ENCODE peak calls at places on chromosomes 16 and 17, in eight cellular contexts. One of them, this sample, is unnamed.
A peak's percentile ranks its signal among the peaks of the same experiment; 100 is the strongest.

GRCh38 chr17:39632153-39632941 is 4.6 kb upstream of the STARD3 start:
- DNase-seq in astrocyte of the cerebellum: no peak
- DNase-seq in type B pancreatic cell: no peak
- DNase-seq in omental fat pad: no peak
- DNase-seq in prostate gland: peak; percentile 88
- DNase-seq in fibroblast of the aortic adventitia: no peak
- DNase-seq in AG09309: no peak
- DNase-seq in HCT116: peak; percentile 80
- DNase-seq in this sample: no peak

GRCh38 chr17:3710951-3711383 is 12.7 kb upstream of the HASPIN start:
- DNase-seq in astrocyte of the cerebellum: no peak
- DNase-seq in type B pancreatic cell: no peak
- DNase-seq in omental fat pad: no peak
- DNase-seq in prostate gland: no peak
- DNase-seq in fibroblast of the aortic adventitia: peak; percentile 26
- DNase-seq in AG09309: no peak
- DNase-seq in HCT116: no peak
- DNase-seq in this sample: no peak

GRCh38 chr16:63618896-63619295 is 1503.0 kb downstream of the CDH11 start:
- DNase-seq in astrocyte of the cerebellum: no peak
- DNase-seq in type B pancreatic cell: no peak
- DNase-seq in omental fat pad: no peak
- DNase-seq in prostate gland: no peak
- DNase-seq in fibroblast of the aortic adventitia: no peak
- DNase-seq in AG09309: no peak
- DNase-seq in HCT116: no peak
- DNase-seq in this sample: no peak

GRCh38 chr17:7063518-7064094 is 16.4 kb downstream of the CLEC10A start:
- DNase-seq in astrocyte of the cerebellum: no peak
- DNase-seq in type B pancreatic cell: no peak
- DNase-seq in omental fat pad: no peak
- DNase-seq in prostate gland: no peak
- DNase-seq in fibroblast of the aortic adventitia: peak; percentile 28
- DNase-seq in AG09309: no peak
- DNase-seq in HCT116: no peak
- DNase-seq in this sample: no peak

GRCh38 chr17:33944412-33944811 is 310.7 kb upstream of the CCL2 start:
- DNase-seq in astrocyte of the cerebellum: no peak
- DNase-seq in type B pancreatic cell: no peak
- DNase-seq in omental fat pad: no peak
- DNase-seq in prostate gland: no peak
- DNase-seq in fibroblast of the aortic adventitia: no peak
- DNase-seq in AG09309: no peak
- DNase-seq in HCT116: no peak
- DNase-seq in this sample: no peak

GRCh38 chr17:50203589-50204345 is 2.3 kb upstream of the COL1A1 start:
- DNase-seq in astrocyte of the cerebellum: no peak
- DNase-seq in type B pancreatic cell: no peak
- DNase-seq in omental fat pad: no peak
- DNase-seq in prostate gland: no peak
- DNase-seq in fibroblast of the aortic adventitia: peak; percentile 98
- DNase-seq in AG09309: peak; percentile 99
- DNase-seq in HCT116: no peak
- DNase-seq in this sample: no peak

GRCh38 chr17:35132816-35133550 is 9.1 kb downstream of the NLE1 start:
- DNase-seq in astrocyte of the cerebellum: no peak
- DNase-seq in type B pancreatic cell: no peak
- DNase-seq in omental fat pad: no peak
- DNase-seq in prostate gland: no peak
- DNase-seq in fibroblast of the aortic adventitia: no peak
- DNase-seq in AG09309: no peak
- DNase-seq in HCT116: no peak
- DNase-seq in this sample: no peak

GRCh38 chr16:57711-58110 is 4.1 kb downstream of the SNRNP25 start:
- DNase-seq in astrocyte of the cerebellum: no peak
- DNase-seq in type B pancreatic cell: no peak
- DNase-seq in omental fat pad: no peak
- DNase-seq in prostate gland: no peak
- DNase-seq in fibroblast of the aortic adventitia: peak; percentile 54
- DNase-seq in AG09309: no peak
- DNase-seq in HCT116: no peak
- DNase-seq in this sample: no peak

GRCh38 chr17:68383443-68384321 is 73.6 kb downstream of the WIPI1 start:
- DNase-seq in astrocyte of the cerebellum: peak; percentile 84
- DNase-seq in type B pancreatic cell: no peak
- DNase-seq in omental fat pad: no peak
- DNase-seq in prostate gland: no peak
- DNase-seq in fibroblast of the aortic adventitia: peak; percentile 56
- DNase-seq in AG09309: peak; percentile 80
- DNase-seq in HCT116: peak; percentile 86
- DNase-seq in this sample: peak; percentile 26

GRCh38 chr17:4357671-4358070 is 8.8 kb downstream of the UBE2G1 start:
- DNase-seq in astrocyte of the cerebellum: no peak
- DNase-seq in type B pancreatic cell: no peak
- DNase-seq in omental fat pad: no peak
- DNase-seq in prostate gland: no peak
- DNase-seq in fibroblast of the aortic adventitia: no peak
- DNase-seq in AG09309: no peak
- DNase-seq in HCT116: no peak
- DNase-seq in this sample: no peak

GRCh38 chr16:86424413-86424812 is 85.9 kb upstream of the FOXF1 start:
- DNase-seq in astrocyte of the cerebellum: no peak
- DNase-seq in type B pancreatic cell: no peak
- DNase-seq in omental fat pad: no peak
- DNase-seq in prostate gland: no peak
- DNase-seq in fibroblast of the aortic adventitia: peak; percentile 35
- DNase-seq in AG09309: no peak
- DNase-seq in HCT116: no peak
- DNase-seq in this sample: no peak

GRCh38 chr16:55328611-55329569 is 4.9 kb downstream of the IRX6 start:
- DNase-seq in astrocyte of the cerebellum: no peak
- DNase-seq in type B pancreatic cell: no peak
- DNase-seq in omental fat pad: no peak
- DNase-seq in prostate gland: no peak
- DNase-seq in fibroblast of the aortic adventitia: no peak
- DNase-seq in AG09309: no peak
- DNase-seq in HCT116: no peak
- DNase-seq in this sample: no peak

GRCh38 chr16:85327731-85328664 is 215.7 kb upstream of the CIBAR2 start:
- DNase-seq in astrocyte of the cerebellum: peak; percentile 46
- DNase-seq in type B pancreatic cell: no peak
- DNase-seq in omental fat pad: no peak
- DNase-seq in prostate gland: no peak
- DNase-seq in fibroblast of the aortic adventitia: no peak
- DNase-seq in AG09309: no peak
- DNase-seq in HCT116: peak; percentile 39
- DNase-seq in this sample: no peak

GRCh38 chr16:67534420-67534819 is 5.8 kb downstream of the RIPOR1 start:
- DNase-seq in astrocyte of the cerebellum: no peak
- DNase-seq in type B pancreatic cell: no peak
- DNase-seq in omental fat pad: no peak
- DNase-seq in prostate gland: no peak
- DNase-seq in fibroblast of the aortic adventitia: no peak
- DNase-seq in AG09309: no peak
- DNase-seq in HCT116: no peak
- DNase-seq in this sample: no peak

GRCh38 chr16:66370786-66371684 is 4.5 kb downstream of the CDH5 start:
- DNase-seq in astrocyte of the cerebellum: no peak
- DNase-seq in type B pancreatic cell: no peak
- DNase-seq in omental fat pad: no peak
- DNase-seq in prostate gland: no peak
- DNase-seq in fibroblast of the aortic adventitia: no peak
- DNase-seq in AG09309: no peak
- DNase-seq in HCT116: no peak
- DNase-seq in this sample: no peak

GRCh38 chr16:81189100-81189664 is 49.3 kb upstream of the BCO1 start:
- DNase-seq in astrocyte of the cerebellum: no peak
- DNase-seq in type B pancreatic cell: no peak
- DNase-seq in omental fat pad: peak; percentile 40
- DNase-seq in prostate gland: no peak
- DNase-seq in fibroblast of the aortic adventitia: peak; percentile 96
- DNase-seq in AG09309: peak; percentile 24
- DNase-seq in HCT116: no peak
- DNase-seq in this sample: no peak

GRCh38 chr17:82370471-82371332 is 863 bp upstream of the UTS2R start:
- DNase-seq in astrocyte of the cerebellum: no peak
- DNase-seq in type B pancreatic cell: no peak
- DNase-seq in omental fat pad: no peak
- DNase-seq in prostate gland: no peak
- DNase-seq in fibroblast of the aortic adventitia: peak; percentile 7
- DNase-seq in AG09309: no peak
- DNase-seq in HCT116: no peak
- DNase-seq in this sample: peak; percentile 64

GRCh38 chr16:48276102-48276501 is 28.8 kb upstream of the ABCC11 start:
- DNase-seq in astrocyte of the cerebellum: no peak
- DNase-seq in type B pancreatic cell: no peak
- DNase-seq in omental fat pad: no peak
- DNase-seq in prostate gland: peak; percentile 19
- DNase-seq in fibroblast of the aortic adventitia: no peak
- DNase-seq in AG09309: no peak
- DNase-seq in HCT116: no peak
- DNase-seq in this sample: no peak
- TF ChIP-seq CTCF in astrocyte of the cerebellum: no peak
- TF ChIP-seq CTCF in type B pancreatic cell: no peak
- TF ChIP-seq CTCF in omental fat pad: no peak
- TF ChIP-seq CTCF in prostate gland: no peak
- TF ChIP-seq CTCF in fibroblast of the aortic adventitia: no peak
- TF ChIP-seq CTCF in AG09309: no peak
- TF ChIP-seq CTCF in HCT116: no peak
- TF ChIP-seq CTCF in this sample: no peak

DNA sequence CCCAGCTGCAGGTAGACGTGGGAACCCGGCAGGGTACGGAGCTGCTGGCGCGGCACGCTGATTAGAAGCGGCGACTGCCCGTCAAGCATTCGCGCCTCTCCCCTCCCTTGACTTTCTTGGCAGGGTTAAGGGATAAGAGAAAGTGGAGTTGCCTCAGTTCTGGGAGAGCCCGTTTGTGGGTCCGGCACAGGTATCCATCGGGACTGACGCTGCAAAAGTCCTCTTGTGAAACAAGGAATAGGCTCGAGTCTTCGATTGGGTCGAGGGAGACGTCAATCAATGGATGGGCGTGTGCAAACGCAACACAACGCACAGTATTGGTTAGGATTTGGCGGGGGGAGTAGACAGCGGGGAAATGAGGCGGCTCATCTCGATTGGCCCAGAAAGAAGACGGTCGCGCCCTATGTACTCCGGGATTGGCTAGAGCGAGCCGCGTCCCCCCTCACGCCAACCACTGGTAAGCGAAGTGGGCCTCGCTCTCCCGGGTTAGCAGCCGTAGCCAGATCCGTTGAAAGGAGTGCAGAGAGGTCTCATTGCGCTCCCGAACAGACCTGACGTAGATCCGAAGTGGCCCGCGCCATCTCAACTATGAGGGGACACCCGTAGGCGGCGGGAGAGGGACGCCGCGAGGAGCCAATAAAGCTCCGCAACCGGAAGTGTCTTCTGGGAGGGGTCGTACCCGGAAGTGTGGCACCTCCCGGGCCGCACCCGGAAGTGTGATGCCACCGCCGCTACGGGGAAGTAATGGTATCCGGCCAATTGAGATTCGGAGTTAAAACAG is at the start of gene MON1B:
- DNase-seq in astrocyte of the cerebellum: peak; percentile 97
- DNase-seq in type B pancreatic cell: peak; percentile 96
- DNase-seq in omental fat pad: peak; percentile 84
- DNase-seq in prostate gland: peak; percentile 98
- DNase-seq in fibroblast of the aortic adventitia: peak; percentile 99
- DNase-seq in AG09309: peak; percentile 94
- DNase-seq in HCT116: peak; percentile 98
- DNase-seq in this sample: peak; percentile 98
- TF ChIP-seq CTCF in astrocyte of the cerebellum: no peak
- TF ChIP-seq CTCF in type B pancreatic cell: peak; percentile 32
- TF ChIP-seq CTCF in omental fat pad: no peak
- TF ChIP-seq CTCF in prostate gland: peak; percentile 31
- TF ChIP-seq CTCF in fibroblast of the aortic adventitia: no peak
- TF ChIP-seq CTCF in AG09309: peak; percentile 7
- TF ChIP-seq CTCF in HCT116: no peak
- TF ChIP-seq CTCF in this sample: peak; percentile 37

DNA sequence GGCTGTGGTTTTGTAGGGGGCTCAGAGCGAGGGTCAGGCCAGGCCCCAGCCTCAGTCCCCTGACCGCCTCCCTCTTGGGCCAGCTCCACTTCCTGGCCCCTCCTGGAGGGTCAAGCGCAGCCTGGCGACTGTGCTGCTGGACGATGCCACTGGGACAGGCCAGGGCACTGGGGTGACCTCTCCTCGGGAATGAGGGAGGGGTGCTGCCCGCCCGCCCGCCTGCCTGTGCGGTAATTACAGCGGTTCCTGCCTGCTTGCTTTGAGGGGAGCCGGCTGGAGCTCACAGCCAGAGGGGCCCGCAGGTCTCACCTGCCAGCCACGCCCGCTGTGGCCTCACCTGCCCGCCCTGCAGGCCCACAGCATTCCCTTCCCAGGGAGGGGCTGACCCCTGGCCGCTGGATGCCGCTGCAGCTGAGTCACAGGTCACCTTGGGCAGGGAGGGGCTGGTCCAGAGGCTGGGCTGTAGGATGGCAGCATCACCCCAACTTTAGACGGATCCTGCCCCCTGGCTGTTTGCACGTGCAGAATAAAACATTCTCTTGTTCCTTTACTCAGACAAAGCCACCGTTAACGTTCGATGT is 76.7 kb upstream of the CBX4 start:
- DNase-seq in astrocyte of the cerebellum: no peak
- DNase-seq in type B pancreatic cell: no peak
- DNase-seq in omental fat pad: no peak
- DNase-seq in prostate gland: no peak
- DNase-seq in fibroblast of the aortic adventitia: peak; percentile 46
- DNase-seq in AG09309: no peak
- DNase-seq in HCT116: peak; percentile 72
- DNase-seq in this sample: peak; percentile 92
- TF ChIP-seq CTCF in astrocyte of the cerebellum: peak; percentile 20
- TF ChIP-seq CTCF in type B pancreatic cell: peak; percentile 57
- TF ChIP-seq CTCF in omental fat pad: no peak
- TF ChIP-seq CTCF in prostate gland: peak; percentile 50
- TF ChIP-seq CTCF in fibroblast of the aortic adventitia: peak; percentile 28
- TF ChIP-seq CTCF in AG09309: peak; percentile 30
- TF ChIP-seq CTCF in HCT116: peak; percentile 40
- TF ChIP-seq CTCF in this sample: peak; percentile 66

GRCh38 chr16:69929480-69929879 is 21.7 kb upstream of the CLEC18A start:
- DNase-seq in astrocyte of the cerebellum: no peak
- DNase-seq in type B pancreatic cell: no peak
- DNase-seq in omental fat pad: no peak
- DNase-seq in prostate gland: no peak
- DNase-seq in fibroblast of the aortic adventitia: no peak
- DNase-seq in AG09309: no peak
- DNase-seq in HCT116: no peak
- DNase-seq in this sample: peak; percentile 61

GRCh38 chr16:69930117-69930776 is 20.9 kb upstream of the CLEC18A start:
- DNase-seq in astrocyte of the cerebellum: peak; percentile 33
- DNase-seq in type B pancreatic cell: no peak
- DNase-seq in omental fat pad: no peak
- DNase-seq in prostate gland: peak; percentile 43
- DNase-seq in fibroblast of the aortic adventitia: peak; percentile 72
- DNase-seq in AG09309: no peak
- DNase-seq in HCT116: peak; percentile 40
- DNase-seq in this sample: peak; percentile 68

GRCh38 chr16:69927056-69927757 is 23.9 kb upstream of the CLEC18A start:
- DNase-seq in astrocyte of the cerebellum: peak; percentile 72
- DNase-seq in type B pancreatic cell: no peak
- DNase-seq in omental fat pad: no peak
- DNase-seq in prostate gland: no peak
- DNase-seq in fibroblast of the aortic adventitia: peak; percentile 88
- DNase-seq in AG09309: peak; percentile 18
- DNase-seq in HCT116: no peak
- DNase-seq in this sample: peak; percentile 59

GRCh38 chr16:69926241-69926640 is 24.9 kb upstream of the CLEC18A start:
- DNase-seq in astrocyte of the cerebellum: no peak
- DNase-seq in type B pancreatic cell: no peak
- DNase-seq in omental fat pad: no peak
- DNase-seq in prostate gland: no peak
- DNase-seq in fibroblast of the aortic adventitia: no peak
- DNase-seq in AG09309: no peak
- DNase-seq in HCT116: no peak
- DNase-seq in this sample: no peak

GRCh38 chr16:69928856-69929400 is 22.2 kb upstream of the CLEC18A start:
- DNase-seq in astrocyte of the cerebellum: no peak
- DNase-seq in type B pancreatic cell: no peak
- DNase-seq in omental fat pad: no peak
- DNase-seq in prostate gland: no peak
- DNase-seq in fibroblast of the aortic adventitia: no peak
- DNase-seq in AG09309: no peak
- DNase-seq in HCT116: no peak
- DNase-seq in this sample: peak; percentile 47
- TF ChIP-seq CTCF in astrocyte of the cerebellum: no peak
- TF ChIP-seq CTCF in type B pancreatic cell: no peak
- TF ChIP-seq CTCF in omental fat pad: no peak
- TF ChIP-seq CTCF in prostate gland: no peak
- TF ChIP-seq CTCF in fibroblast of the aortic adventitia: no peak
- TF ChIP-seq CTCF in AG09309: no peak
- TF ChIP-seq CTCF in HCT116: no peak
- TF ChIP-seq CTCF in this sample: no peak

This sample was measured in chondrocyte.